ENCODE peak calls at places on chromosomes 12 and 14, in seven cellular contexts. C is stomach, Z is mucosa of descending colon, O is B cell, X is cardiac fibroblast, I is nephron progenitor cell, M is lower lobe of right lung. Y is an unnamed sample.

GRCh38 chr12:12376636-12377448 is 20.0 kb downstream of the BORCS5 start:
- DNase-seq in C (no peak), Z (no peak), O (no peak), X (peak), I (peak), M (no peak), Y (no peak)

GRCh38 chr14:93010543-93011541 is 87.9 kb downstream of the CHGA start:
- DNase-seq in C (no peak), Z (no peak), O (no peak), X (no peak), I (no peak), M (no peak), Y (no peak)

GRCh38 chr12:117148642-117149041 is 41.6 kb downstream of the FBXO21 start:
- DNase-seq in C (no peak), Z (no peak), O (no peak), X (no peak), I (no peak), M (no peak), Y (no peak)

GRCh38 chr12:50690923-50691322 is 73.0 kb upstream of the ATF1 start:
- DNase-seq in C (no peak), Z (no peak), O (no peak), X (peak), I (no peak), M (no peak), Y (no peak)

GRCh38 chr14:45742187-45742586 is 489.2 kb upstream of the MIS18BP1 start:
- DNase-seq in C (no peak), Z (no peak), O (no peak), X (no peak), I (no peak), M (no peak), Y (no peak)

GRCh38 chr14:68682166-68683103 is 110.4 kb downstream of the ZFP36L1 start:
- DNase-seq in C (no peak), Z (peak), O (peak), X (peak), I (no peak), M (no peak), Y (peak)

GRCh38 chr14:93430319-93430801 is 379 bp upstream of the UNC79 start:
- DNase-seq in C (no peak), Z (no peak), O (no peak), X (peak), I (peak), M (no peak), Y (no peak)

GRCh38 chr12:59075968-59076367 is 155.7 kb upstream of the LRIG3 start:
- DNase-seq in C (no peak), Z (no peak), O (no peak), X (no peak), I (no peak), M (no peak), Y (no peak)

GRCh38 chr14:68790656-68791077 is 2.2 kb downstream of the ZFP36L1 start:
- DNase-seq in C (peak), Z (peak), O (no peak), X (peak), I (no peak), M (no peak), Y (no peak)

DNA sequence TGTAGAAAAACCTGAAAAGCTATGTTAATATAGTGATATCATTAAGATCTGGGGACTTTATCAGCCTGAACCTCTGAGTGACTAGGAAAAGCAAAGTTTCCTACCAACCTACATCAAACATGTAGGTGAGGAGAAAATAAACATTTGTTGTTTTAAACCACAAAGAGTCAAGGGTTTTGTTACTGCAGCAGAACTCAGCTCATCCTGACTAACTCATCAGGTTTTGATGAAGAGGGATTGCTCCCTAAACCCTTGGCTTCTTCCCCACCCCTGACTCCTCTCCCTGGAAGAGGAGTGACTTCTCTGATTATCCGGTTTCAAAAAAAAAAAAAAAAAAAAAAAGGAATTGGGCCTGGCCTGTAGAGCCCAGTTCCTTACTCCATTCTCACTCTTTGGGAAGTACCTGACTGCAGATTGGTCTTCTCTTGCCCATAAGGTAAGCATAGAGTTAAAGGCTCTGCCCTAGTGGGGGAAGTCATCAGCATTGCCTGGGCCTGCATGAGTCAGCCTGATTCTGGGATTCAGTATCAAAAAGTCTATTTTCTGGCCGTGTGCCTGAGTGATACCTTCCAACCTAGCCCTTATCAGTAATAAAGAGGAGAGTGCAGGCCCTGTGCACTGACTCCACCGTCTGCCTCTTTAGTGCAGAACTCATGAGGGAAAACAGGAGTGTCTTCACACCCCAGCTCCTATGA is 16.9 kb downstream of the BDKRB1 start:
- DNase-seq in C (no peak), Z (no peak), O (no peak), X (no peak), I (no peak), M (no peak), Y (no peak)
- TF ChIP-seq CTCF in C (no peak), Z (no peak), O (no peak), X (no peak), I (no peak), M (no peak), Y (no peak)

GRCh38 chr14:74942164-74942563 is 13.2 kb downstream of the PGF start:
- DNase-seq in C (no peak), Z (no peak), O (peak), X (no peak), I (no peak), M (no peak), Y (no peak)

GRCh38 chr14:74942608-74943007 is 12.8 kb downstream of the PGF start:
- DNase-seq in C (no peak), Z (no peak), O (no peak), X (no peak), I (no peak), M (no peak), Y (no peak)

GRCh38 chr14:74938873-74939495 is 15.9 kb upstream of the RPS6KL1 start:
- DNase-seq in C (no peak), Z (no peak), O (no peak), X (no peak), I (no peak), M (no peak), Y (no peak)

GRCh38 chr14:74940956-74941565 is 14.3 kb downstream of the PGF start:
- DNase-seq in C (no peak), Z (no peak), O (no peak), X (no peak), I (no peak), M (no peak), Y (no peak)

DNA sequence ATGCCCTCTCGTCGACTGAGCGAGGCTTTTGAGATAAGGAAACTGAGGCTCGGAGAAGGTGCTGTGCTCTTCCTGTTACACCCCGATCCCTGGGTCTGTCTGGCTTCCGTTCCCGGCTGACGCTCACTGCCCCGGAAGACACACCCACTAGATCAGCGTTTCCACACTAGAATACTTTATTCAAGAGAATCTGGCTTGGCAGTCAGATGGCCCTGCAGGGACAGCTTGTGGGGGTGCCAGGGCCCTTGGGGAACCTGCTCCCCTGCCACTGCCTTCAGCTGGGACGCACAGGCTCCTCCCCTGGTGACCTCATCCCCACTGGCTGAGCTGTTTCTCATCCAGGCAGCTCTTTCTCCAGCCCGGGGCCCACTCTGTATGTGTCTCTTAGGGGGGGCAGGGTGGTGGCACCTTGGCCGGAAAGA is 13.7 kb downstream of the PGF start:
- DNase-seq in C (no peak), Z (peak), O (peak), X (peak), I (no peak), M (peak), Y (peak)
- TF ChIP-seq CTCF in C (no peak), Z (no peak), O (no peak), X (no peak), I (no peak), M (no peak), Y (no peak)

GRCh38 chr12:4530982-4531586 is 7.6 kb upstream of the RAD51AP1 start:
- DNase-seq in C (no peak), Z (no peak), O (no peak), X (no peak), I (no peak), M (no peak), Y (no peak)

DNA sequence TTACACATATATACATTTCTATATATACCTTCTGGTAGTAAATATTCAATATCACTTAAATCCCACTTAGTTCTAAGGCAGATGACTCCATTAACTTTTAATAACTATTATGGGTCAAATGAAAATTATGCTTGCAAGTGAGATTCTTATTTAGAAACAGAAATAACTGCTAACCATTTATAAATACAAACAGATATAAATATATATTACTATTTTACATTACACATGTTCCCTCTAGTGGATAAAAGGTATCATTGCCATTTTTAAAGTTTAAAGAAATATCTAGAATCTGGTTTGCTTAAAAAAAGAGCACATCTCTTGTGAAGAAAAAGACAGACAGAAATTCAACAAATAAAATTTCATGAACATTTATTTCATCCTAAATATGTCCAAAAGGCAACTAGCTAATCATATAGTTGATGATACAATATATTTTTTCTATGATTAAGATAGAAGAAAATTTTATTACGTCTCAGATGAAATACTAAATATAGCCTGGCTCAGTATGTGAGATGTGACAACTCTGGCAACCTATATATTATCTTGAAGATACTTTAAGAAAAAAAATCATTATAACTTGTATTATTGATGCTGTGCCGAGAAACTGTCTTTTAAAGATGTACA is 11.7 kb upstream of the RAD51AP1 start:
- DNase-seq in C (no peak), Z (no peak), O (no peak), X (peak), I (no peak), M (no peak), Y (no peak)
- TF ChIP-seq CTCF in C (no peak), Z (peak), O (peak), X (peak), I (peak), M (peak), Y (peak)

DNA sequence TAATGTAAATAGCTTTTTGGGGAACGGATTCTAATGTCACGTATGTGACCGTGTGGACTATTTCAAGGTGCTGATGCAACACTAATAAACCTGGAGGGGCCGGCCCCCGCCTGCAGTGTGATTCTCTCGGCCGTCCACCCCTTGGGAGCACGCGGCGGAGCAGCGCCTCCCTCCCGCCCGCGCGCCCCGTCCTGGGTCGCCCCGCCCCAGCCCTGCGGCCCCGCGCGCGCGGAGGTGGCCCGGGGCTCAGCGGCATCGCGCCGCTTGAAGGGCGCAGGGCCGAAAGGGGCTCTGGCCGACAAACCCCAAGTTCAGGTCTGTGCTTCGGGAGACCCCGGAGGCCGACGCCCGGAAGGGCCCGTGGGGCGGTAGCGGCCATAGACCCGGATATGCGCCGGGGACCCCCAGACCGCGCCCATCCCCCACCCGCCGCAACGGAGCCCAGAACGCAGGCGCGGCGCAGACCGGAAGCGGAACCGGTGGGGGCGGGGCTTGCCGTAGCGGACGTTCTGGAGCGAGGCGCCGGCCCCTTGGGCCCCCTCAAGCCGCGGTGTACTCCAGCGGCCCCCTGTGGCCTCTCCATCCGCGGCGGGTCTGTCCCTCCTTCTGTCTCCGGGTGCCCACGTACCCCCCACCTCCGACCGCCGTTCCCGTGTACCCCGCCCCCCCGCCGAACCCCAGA is at the start of gene TEX22:
- DNase-seq in C (peak), Z (peak), O (peak), X (peak), I (peak), M (peak), Y (peak)
- TF ChIP-seq CTCF in C (no peak), Z (no peak), O (peak), X (peak), I (no peak), M (peak), Y (no peak)

DNA sequence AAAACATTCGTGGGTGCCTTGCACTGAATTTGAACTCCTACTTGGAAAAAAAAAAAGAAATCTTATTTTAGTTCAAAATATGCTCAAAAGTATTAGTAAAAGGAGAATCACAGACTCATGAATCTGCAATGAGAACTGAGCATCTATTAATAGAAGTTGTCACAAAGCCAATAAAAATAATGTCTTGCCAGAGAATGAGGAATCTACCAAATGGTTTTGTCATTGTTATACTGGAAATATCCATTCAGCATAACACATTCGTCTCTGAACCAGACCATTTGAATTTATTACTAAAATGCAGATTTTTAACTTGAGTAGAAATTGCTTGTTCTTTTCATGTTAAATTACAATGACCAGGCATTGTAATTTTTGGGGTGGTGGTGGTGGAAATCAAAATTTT is 11.6 kb upstream of the PTPRB start:
- DNase-seq in C (no peak), Z (no peak), O (no peak), X (peak), I (no peak), M (no peak), Y (no peak)
- TF ChIP-seq CTCF in C (no peak), Z (no peak), O (no peak), X (no peak), I (no peak), M (no peak), Y (no peak)

DNA sequence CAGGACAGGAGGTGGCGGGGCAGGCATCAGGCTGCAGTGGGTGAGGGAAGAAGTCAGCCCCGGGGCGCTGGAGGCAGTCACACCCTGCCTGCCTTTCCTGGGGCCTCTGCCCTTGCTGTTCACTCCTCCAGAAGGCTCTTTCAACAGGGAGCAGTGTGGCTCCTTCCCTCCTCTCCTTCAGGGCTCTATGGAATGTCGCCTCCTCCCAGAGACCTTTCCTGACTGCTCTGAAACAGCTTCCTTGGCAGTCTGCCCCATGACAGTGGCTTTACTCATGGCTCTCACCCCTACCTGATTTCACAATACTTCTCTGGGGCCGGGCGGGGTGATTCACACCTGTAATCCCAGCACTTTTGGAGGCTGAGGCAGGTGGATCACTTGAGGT is 7.1 kb downstream of the RHOF start:
- DNase-seq in C (peak), Z (peak), O (peak), X (peak), I (no peak), M (peak), Y (peak)
- TF ChIP-seq CTCF in C (no peak), Z (no peak), O (no peak), X (no peak), I (no peak), M (no peak), Y (no peak)

GRCh38 chr12:80708535-80709328 is 1.3 kb downstream of the MYF6 start:
- DNase-seq in C (no peak), Z (no peak), O (no peak), X (no peak), I (peak), M (no peak), Y (no peak)

GRCh38 chr12:80711866-80712265 is 4.4 kb downstream of the MYF6 start:
- DNase-seq in C (no peak), Z (no peak), O (no peak), X (no peak), I (no peak), M (no peak), Y (no peak)

GRCh38 chr12:80707830-80708534 is 548 bp downstream of the MYF6 start:
- DNase-seq in C (no peak), Z (no peak), O (no peak), X (no peak), I (peak), M (no peak), Y (no peak)

GRCh38 chr12:80710727-80711066 is 3.3 kb downstream of the MYF6 start:
- DNase-seq in C (no peak), Z (no peak), O (no peak), X (no peak), I (no peak), M (no peak), Y (no peak)

DNA sequence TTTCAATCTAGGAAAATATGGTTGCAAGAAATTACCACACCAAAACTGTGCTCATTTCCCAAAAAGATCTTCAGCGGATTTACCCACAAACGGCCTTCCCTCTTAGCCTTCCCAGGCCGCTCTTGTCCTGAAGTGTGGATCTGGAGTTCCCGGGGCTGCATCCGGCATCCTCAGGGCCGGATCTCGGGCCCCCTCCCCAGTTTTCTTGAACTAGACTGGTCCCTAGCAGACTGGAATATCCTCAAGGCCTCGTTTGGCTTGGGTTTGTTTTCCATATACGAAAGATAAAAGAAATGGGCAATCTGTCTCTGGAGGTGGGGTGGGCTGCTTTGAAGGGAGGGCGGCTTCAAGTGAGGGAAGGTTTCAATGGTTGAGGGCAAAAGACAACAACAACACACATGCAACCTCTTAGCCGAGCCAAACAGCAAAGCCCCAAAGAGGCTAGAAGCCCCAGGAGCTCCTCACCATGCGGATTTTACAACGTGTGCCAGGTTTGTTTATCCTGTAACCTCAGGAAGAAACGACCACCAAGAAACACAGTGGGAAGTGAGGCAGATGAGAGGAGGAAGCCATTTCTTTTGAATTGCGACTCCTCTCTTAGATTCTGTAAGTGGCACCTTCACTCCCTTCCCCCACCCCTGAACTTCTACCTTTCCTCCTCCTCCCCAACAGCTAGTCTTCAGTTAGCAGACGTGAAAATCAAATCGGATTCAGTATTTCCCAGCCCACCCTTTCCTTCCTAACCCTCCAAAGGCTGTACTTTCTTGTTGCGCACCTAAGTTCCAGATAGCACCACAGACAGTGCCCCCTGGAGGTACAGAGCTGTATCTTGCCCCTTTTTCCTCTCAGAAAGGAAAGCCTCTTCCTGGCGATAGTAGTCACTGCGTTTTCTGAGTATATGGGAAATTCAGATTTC is 2.6 kb downstream of the MYF6 start:
- DNase-seq in C (no peak), Z (no peak), O (no peak), X (no peak), I (peak), M (no peak), Y (no peak)
- TF ChIP-seq CTCF in C (no peak), Z (no peak), O (no peak), X (peak), I (peak), M (no peak), Y (no peak)

DNA sequence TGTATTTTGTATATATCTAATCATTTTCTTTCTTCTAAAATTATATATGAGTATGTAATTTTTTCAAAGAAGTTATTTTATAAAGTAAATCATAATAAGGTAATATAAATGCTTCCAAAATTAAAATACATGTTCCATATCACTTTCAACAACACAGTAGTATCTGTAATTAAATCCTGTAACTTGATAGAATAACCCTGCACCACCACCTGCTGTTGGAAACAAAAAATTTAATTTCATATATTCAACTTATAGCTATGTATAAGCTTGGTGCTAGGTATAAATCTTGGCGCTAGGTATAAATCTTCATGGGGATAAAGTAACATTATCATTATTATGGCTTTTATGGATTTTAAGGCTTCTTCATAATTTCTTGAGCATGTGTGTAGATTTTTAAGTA is 149.7 kb upstream of the DCN start:
- DNase-seq in C (no peak), Z (no peak), O (no peak), X (peak), I (no peak), M (no peak), Y (no peak)
- TF ChIP-seq CTCF in C (no peak), Z (no peak), O (no peak), X (no peak), I (no peak), M (no peak), Y (no peak)

GRCh38 chr12:121232977-121233627 is 23.2 kb downstream of the P2RX4 start:
- DNase-seq in C (no peak), Z (no peak), O (no peak), X (no peak), I (no peak), M (no peak), Y (no peak)
- TF ChIP-seq CTCF in C (no peak), Z (no peak), O (no peak), X (no peak), I (no peak), M (no peak), Y (no peak)